ENCODE peak calls at places on chromosomes 11 and 22, in seven cellular contexts. N is stomach, M is BE2C, G is tibial artery, R is mucosa of descending colon, D is spleen, X is aorta. F is an unnamed sample. For H3K4me1, the result is how much of the 10 kb centered on the place peaks cover.

GRCh38 chr22:43520632-43521039 is 108.8 kb downstream of the MPPED1 start:
- DNase-seq in M (no peak), R (no peak), G (no peak), X (no peak), D (no peak), N (no peak), F (peak)

GRCh38 chr11:47272706-47273105 is 2.8 kb downstream of the MADD start:
- DNase-seq in G (no peak), X (no peak), N (no peak), R (no peak), D (no peak), M (no peak), F (no peak)

GRCh38 chr22:27906241-27906640 is 12.8 kb downstream of the PITPNB start:
- DNase-seq in X (no peak), R (no peak), G (no peak), N (no peak), D (no peak), M (no peak), F (no peak)

GRCh38 chr22:42172385-42173172 is 42.0 kb upstream of the CYP2D6 start:
- DNase-seq in D (no peak), N (no peak), G (no peak), X (no peak), R (peak), M (peak), F (no peak)

GRCh38 chr22:44732017-44732561 is 20.3 kb upstream of the ARHGAP8 start:
- DNase-seq in M (no peak), D (no peak), X (no peak), G (no peak), N (no peak), R (no peak), F (no peak)

GRCh38 chr11:44524751-44525171 is 40.7 kb upstream of the CD82 start:
- DNase-seq in N (no peak), R (no peak), D (no peak), M (no peak), X (peak), G (no peak), F (no peak)

GRCh38 chr22:27207907-27208306 is 550.5 kb downstream of the MIAT start:
- DNase-seq in G (peak), D (no peak), M (peak), X (no peak), R (no peak), N (no peak), F (peak)

GRCh38 chr11:17719940-17720795 is 797 bp downstream of the MYOD1 start:
- DNase-seq in D (no peak), G (no peak), M (no peak), R (no peak), X (no peak), N (no peak), F (no peak)

GRCh38 chr11:107272561-107272960 is 185.1 kb downstream of the CWF19L2 start:
- DNase-seq in R (no peak), D (no peak), M (no peak), X (no peak), G (no peak), N (no peak), F (no peak)

GRCh38 chr11:1230456-1231395 is 7.9 kb downstream of the MUC5B start:
- DNase-seq in X (peak), N (no peak), D (peak), R (peak), M (peak), G (no peak), F (peak)

GRCh38 chr22:36701941-36702640 is 1.5 kb downstream of the CACNG2 start:
- DNase-seq in R (no peak), X (no peak), N (no peak), M (no peak), D (no peak), G (no peak), F (no peak)

GRCh38 chr11:10856689-10857603 is 907 bp downstream of the ZBED5 start:
- DNase-seq in M (peak), N (peak), X (no peak), R (peak), G (peak), D (no peak), F (peak)

GRCh38 chr11:61023086-61024035 is 51.9 kb downstream of the CD6 start:
- DNase-seq in G (no peak), R (peak), N (peak), M (no peak), X (no peak), D (no peak), F (no peak)

GRCh38 chr11:69539416-69540117 is 58.1 kb downstream of the LINC01488 start:
- DNase-seq in R (peak), M (no peak), N (no peak), D (peak), G (peak), X (peak), F (no peak)

GRCh38 chr11:32152821-32153220 is 61.9 kb downstream of the RCN1 start:
- DNase-seq in G (no peak), R (no peak), X (no peak), D (no peak), M (no peak), N (no peak), F (no peak)

GRCh38 chr11:83272627-83273026 is 13.5 kb downstream of the CCDC90B start:
- DNase-seq in G (no peak), D (no peak), N (no peak), R (no peak), M (no peak), X (no peak), F (peak)

GRCh38 chr22:28983788-28984441 is 77.7 kb downstream of the C22orf31 start:
- DNase-seq in M (no peak), D (no peak), R (no peak), X (no peak), G (no peak), N (no peak), F (peak)

GRCh38 chr11:129701706-129702105 is 113.9 kb upstream of the TMEM45B start:
- DNase-seq in G (peak), M (no peak), N (no peak), R (no peak), X (no peak), D (no peak), F (no peak)

GRCh38 chr22:45120931-45121330 is 42.8 kb upstream of the NUP50 start:
- DNase-seq in N (no peak), D (no peak), M (no peak), R (no peak), G (no peak), X (no peak), F (peak)

GRCh38 chr11:43419460-43419859 is 60.7 kb downstream of the TTC17 start:
- DNase-seq in D (no peak), X (no peak), M (peak), R (peak), N (peak), G (no peak), F (peak)

GRCh38 chr11:34302046-34302921 is 55.5 kb downstream of the ABTB2 start:
- DNase-seq in G (no peak), D (no peak), X (no peak), R (no peak), M (no peak), N (no peak), F (peak)

GRCh38 chr11:76337469-76337868 is 43.5 kb downstream of the THAP12 start:
- DNase-seq in X (no peak), R (no peak), N (no peak), M (no peak), D (no peak), G (no peak), F (no peak)

DNA sequence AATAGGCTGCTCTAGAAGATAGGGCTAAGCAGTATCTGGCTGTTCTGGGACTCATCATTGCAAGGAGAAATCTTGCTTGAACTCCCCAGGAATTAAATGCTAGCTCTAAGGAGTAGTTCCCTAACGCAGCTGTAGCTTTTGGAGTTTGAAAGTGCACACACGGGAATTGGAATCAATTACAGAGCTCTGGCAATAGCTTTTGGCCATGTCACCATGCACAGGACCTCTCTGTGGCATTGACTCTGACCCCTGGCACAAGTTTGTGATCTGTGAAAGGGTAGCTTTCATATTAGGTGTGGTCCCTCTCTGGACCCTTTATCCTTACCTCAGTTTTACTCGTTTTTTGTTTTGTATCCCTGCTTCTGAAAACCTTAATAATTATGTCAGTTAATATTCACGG is 121.6 kb downstream of the FAT3 start:
- DNase-seq in X (no peak), N (no peak), R (no peak), G (no peak), M (no peak), D (no peak), F (no peak)
- H3K4me3 ChIP-seq in X (no peak), N (no peak), R (no peak), G (no peak), M (no peak), D (no peak), F (no peak)

GRCh38 chr11:62554377-62554776 is 7.8 kb upstream of the AHNAK start:
- DNase-seq in M (no peak), R (no peak), D (no peak), G (peak), X (no peak), N (no peak), F (no peak)

GRCh38 chr11:62555464-62556092 is 9.0 kb upstream of the AHNAK start:
- DNase-seq in X (no peak), R (peak), G (peak), N (no peak), D (no peak), M (no peak), F (no peak)

GRCh38 chr11:62552931-62553838 is 6.6 kb upstream of the AHNAK start:
- DNase-seq in D (peak), M (no peak), R (peak), G (peak), N (peak), X (peak), F (peak)

GRCh38 chr11:62552465-62552782 is 5.8 kb upstream of the AHNAK start:
- DNase-seq in M (no peak), R (peak), X (no peak), D (no peak), N (no peak), G (no peak), F (no peak)

GRCh38 chr11:62553839-62554361 is 7.3 kb upstream of the AHNAK start:
- DNase-seq in X (no peak), M (no peak), R (peak), N (no peak), G (no peak), D (no peak), F (peak)
- H3K4me1 ChIP-seq in X (under half), M (under half), R (half or more), N (half or more), G (half or more), D (half or more), F (half or more)

DNA sequence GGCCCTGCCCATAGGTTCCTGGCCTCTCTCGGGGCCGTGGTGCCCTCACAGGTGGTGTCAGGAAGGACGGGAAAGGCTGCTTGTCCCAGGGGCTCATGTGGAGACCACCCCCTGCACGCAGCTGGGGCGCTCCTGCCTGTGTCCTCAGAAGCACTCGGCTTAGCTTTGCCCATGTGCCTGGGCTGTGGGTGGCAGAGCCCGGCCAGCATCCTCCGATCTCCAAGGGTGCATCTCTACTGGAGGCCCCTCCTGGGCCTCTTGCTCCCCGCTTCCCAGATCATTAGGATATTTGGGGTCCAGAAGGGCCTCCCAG is 8.9 kb upstream of the TSSC4 start:
- DNase-seq in N (no peak), D (no peak), X (no peak), M (no peak), R (no peak), G (no peak), F (no peak)
- H3K4me3 ChIP-seq in N (no peak), D (no peak), X (no peak), M (no peak), R (no peak), G (no peak), F (no peak)

GRCh38 chr11:65590240-65590738 is 5.3 kb downstream of the KCNK7 start:
- DNase-seq in M (peak), N (no peak), G (no peak), R (no peak), D (no peak), X (no peak), F (no peak)
- H3K4me1 ChIP-seq in M (under half), N (half or more), G (half or more), R (under half), D (half or more), X (under half), F (under half)

GRCh38 chr11:96086111-96086510 is 162.2 kb upstream of the MTMR2 start:
- DNase-seq in M (no peak), X (no peak), G (no peak), D (no peak), R (no peak), N (no peak), F (no peak)
- H3K4me3 ChIP-seq in M (no peak), X (no peak), G (no peak), D (no peak), R (no peak), N (no peak), F (no peak)

GRCh38 chr11:67269401-67270255 is 3.4 kb downstream of the GRK2 start:
- DNase-seq in G (peak), R (peak), M (no peak), D (peak), N (peak), X (peak), F (no peak)
- H3K4me1 ChIP-seq in G (half or more), R (half or more), M (under half), D (half or more), N (half or more), X (under half), F (under half)

GRCh38 chr11:62716816-62717215 is 9.3 kb downstream of the GNG3 start:
- DNase-seq in M (no peak), G (no peak), X (no peak), R (no peak), N (no peak), D (no peak), F (no peak)
- H3K4me3 ChIP-seq in M (no peak), G (no peak), X (no peak), R (no peak), N (no peak), D (no peak), F (no peak)

GRCh38 chr11:9605742-9606141 is 32.3 kb downstream of the WEE1 start:
- DNase-seq in R (no peak), X (no peak), D (no peak), G (no peak), N (no peak), M (no peak), F (no peak)
- H3K4me1 ChIP-seq in R (under half), X (under half), D (under half), G (under half), N (under half), M (under half), F (under half)